ENCODE peak calls at places on chromosomes 13 and 19, in seven cellular contexts. S is ovary, E is HCT116, D is K562, N is IMR-90, Y is NB4, O is heart left ventricle. T is an unnamed sample.

GRCh38 chr13:87259479-87260083 is 411.6 kb upstream of the SLITRK5 start:
- DNase-seq in N (no peak), E (peak), D (no peak), Y (no peak), S (no peak), O (no peak), T (peak)

GRCh38 chr13:68509734-68510621 is 1279.8 kb upstream of the PCDH9 start:
- DNase-seq in Y (no peak), N (no peak), D (no peak), O (no peak), S (no peak), E (no peak), T (no peak)

GRCh38 chr19:46818812-46819211 is 30.4 kb upstream of the SLC1A5 start:
- DNase-seq in N (peak), D (no peak), O (no peak), E (no peak), S (no peak), Y (peak), T (no peak)

GRCh38 chr13:25727776-25728175 is 324.0 kb downstream of the SHISA2 start:
- DNase-seq in S (no peak), E (no peak), O (no peak), N (no peak), Y (no peak), D (no peak), T (no peak)

GRCh38 chr13:107301724-107302374 is 733.9 kb upstream of the ARGLU1 start:
- DNase-seq in D (no peak), O (no peak), Y (peak), E (no peak), S (no peak), N (no peak), T (no peak)

GRCh38 chr13:51802601-51803000 is 1.4 kb downstream of the DHRS12 start:
- DNase-seq in Y (no peak), E (no peak), D (no peak), N (no peak), S (no peak), O (no peak), T (no peak)

GRCh38 chr19:40596608-40597328 is 4.4 kb upstream of the LTBP4 start:
- DNase-seq in E (peak), N (peak), D (peak), S (peak), Y (no peak), O (peak), T (peak)

GRCh38 chr13:91112878-91113277 is 234.6 kb upstream of the MIR17HG start:
- DNase-seq in O (no peak), Y (no peak), E (no peak), N (no peak), S (no peak), D (no peak), T (no peak)

GRCh38 chr13:44710576-44710975 is 134.4 kb upstream of the TSC22D1 start:
- DNase-seq in D (no peak), O (no peak), N (peak), Y (no peak), S (no peak), E (peak), T (peak)

GRCh38 chr19:52658595-52658994 is 20.4 kb upstream of the ZNF83 start:
- DNase-seq in D (no peak), S (no peak), Y (no peak), N (no peak), E (no peak), O (no peak), T (no peak)

GRCh38 chr19:9910625-9911024 is 25.7 kb downstream of the OLFM2 start:
- DNase-seq in N (no peak), S (no peak), D (no peak), E (no peak), Y (no peak), O (no peak), T (no peak)

GRCh38 chr13:111482806-111483620 is 162.6 kb downstream of the TEX29 start:
- DNase-seq in O (no peak), E (no peak), N (no peak), S (no peak), D (no peak), Y (no peak), T (no peak)

GRCh38 chr13:95176611-95177259 is 124.5 kb downstream of the ABCC4 start:
- DNase-seq in E (no peak), S (no peak), Y (peak), D (no peak), O (no peak), N (peak), T (no peak)

GRCh38 chr13:99303863-99304521 is 3.2 kb downstream of the GPR183 start:
- DNase-seq in E (no peak), S (no peak), Y (peak), O (no peak), D (no peak), N (no peak), T (no peak)

GRCh38 chr13:51518847-51519246 is 65.4 kb upstream of the WDFY2 start:
- DNase-seq in O (no peak), Y (peak), D (no peak), S (no peak), E (no peak), N (peak), T (peak)

GRCh38 chr19:38666662-38667448 is 19.4 kb downstream of the ACTN4 start:
- DNase-seq in S (no peak), O (peak), Y (peak), E (no peak), N (peak), D (no peak), T (no peak)

GRCh38 chr19:30857966-30858490 is 485.8 kb downstream of the ZNF536 start:
- DNase-seq in E (no peak), D (no peak), S (no peak), Y (no peak), O (no peak), N (no peak), T (no peak)

GRCh38 chr19:19677579-19677978 is 8.9 kb downstream of the ZNF101 start:
- DNase-seq in D (no peak), N (no peak), S (no peak), Y (no peak), E (no peak), O (no peak), T (no peak)

GRCh38 chr19:53057904-53058579 is 13.5 kb downstream of the ERVV-2 start:
- DNase-seq in E (no peak), D (no peak), N (no peak), S (no peak), O (peak), Y (no peak), T (no peak)

GRCh38 chr19:49102303-49102702 is 11.9 kb upstream of the LIN7B start:
- DNase-seq in Y (no peak), S (no peak), D (peak), O (no peak), E (no peak), N (no peak), T (no peak)

GRCh38 chr19:38899447-38900219 is at the start of the genes NFKBIB and SIRT2:
- DNase-seq in S (peak), D (peak), Y (peak), E (peak), N (peak), O (peak), T (peak)

GRCh38 chr13:42307461-42307860 is 35.5 kb downstream of the AKAP11 start:
- DNase-seq in N (no peak), O (no peak), Y (no peak), S (no peak), E (no peak), D (no peak), T (no peak)
- TF ChIP-seq POLR2A in N (no peak), O (no peak), Y (no peak), S (no peak), E (no peak), D (no peak), T (no peak)

GRCh38 chr13:41196011-41196410 is 1.6 kb upstream of the KBTBD7 start:
- DNase-seq in N (no peak), E (no peak), O (no peak), Y (no peak), D (no peak), S (no peak), T (no peak)

GRCh38 chr13:41193469-41193868 is 900 bp downstream of the KBTBD7 start:
- DNase-seq in D (no peak), O (no peak), E (no peak), S (no peak), Y (peak), N (no peak), T (no peak)

GRCh38 chr13:41199061-41199460 is 4.7 kb upstream of the KBTBD7 start:
- DNase-seq in S (no peak), D (no peak), E (no peak), O (no peak), Y (no peak), N (no peak), T (no peak)

GRCh38 chr13:41196620-41197019 is 2.3 kb upstream of the KBTBD7 start:
- DNase-seq in E (no peak), Y (peak), N (no peak), D (no peak), S (no peak), O (no peak), T (no peak)

GRCh38 chr13:41193919-41194824 is at the start of gene KBTBD7:
- DNase-seq in O (peak), N (peak), Y (peak), S (peak), D (peak), E (peak), T (peak)
- TF ChIP-seq POLR2A in O (peak), N (peak), Y (peak), S (peak), D (peak), E (no peak), T (peak)

DNA sequence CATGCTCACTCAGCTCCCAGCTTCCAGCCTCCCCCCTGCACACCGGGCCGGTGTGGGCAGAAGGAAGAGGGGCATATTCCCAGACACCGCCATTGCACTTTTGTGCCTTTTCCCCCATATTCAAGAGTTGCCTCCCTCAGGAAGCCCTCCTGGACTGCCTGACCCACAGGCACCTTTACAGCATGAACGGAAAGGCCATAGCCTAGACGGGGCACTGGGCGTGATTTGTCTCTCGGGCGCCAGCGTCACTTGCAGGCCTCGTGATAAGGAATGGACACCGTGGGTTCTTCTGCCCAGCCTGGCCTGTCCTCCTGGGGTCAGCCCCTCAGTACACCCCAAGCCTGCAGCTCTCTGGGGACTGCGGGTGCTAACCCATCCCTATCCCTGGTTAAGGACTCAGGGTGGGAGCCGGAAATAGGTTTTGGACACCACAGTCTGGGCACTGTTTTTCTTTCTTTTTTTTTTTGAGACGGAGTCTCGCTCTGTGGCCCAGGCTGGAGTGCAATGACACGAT is 933 bp upstream of the UQCR11 start:
- DNase-seq in S (no peak), O (no peak), D (no peak), Y (no peak), N (no peak), E (no peak), T (no peak)
- TF ChIP-seq POLR2A in S (no peak), O (no peak), D (no peak), Y (no peak), N (no peak), E (no peak), T (no peak)

DNA sequence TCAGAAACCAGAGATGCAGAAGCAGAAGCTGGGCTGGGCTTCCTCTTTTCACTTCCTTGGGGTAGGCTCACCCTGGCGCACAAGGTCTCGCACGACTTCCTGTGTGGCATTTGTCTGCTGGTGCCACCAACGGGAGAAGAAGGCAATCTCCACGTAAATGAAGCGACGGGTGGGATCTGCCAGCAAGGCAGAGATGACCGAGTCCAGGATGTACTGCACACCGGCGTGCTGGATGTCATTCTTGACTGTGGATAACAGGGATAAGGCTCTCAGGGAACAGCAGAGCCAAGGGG is 1.3 kb downstream of the MAN2B1 start:
- DNase-seq in O (peak), N (no peak), E (no peak), D (no peak), Y (peak), S (no peak), T (no peak)
- TF ChIP-seq POLR2A in O (no peak), N (no peak), E (no peak), D (no peak), Y (peak), S (no peak), T (no peak)

T was measured in H54.